ENCODE peak calls at places on chromosome 10, in six cellular contexts. X is body of pancreas, J is glutamatergic neuron, I is HTR-8/SVneo, V is uterus, U is posterior vena cava. H is an unnamed sample.

GRCh38 chr10:91163269-91163708 is 57.2 kb upstream of the PCGF5 start:
- DNase-seq in X (peak; percentile 68), J (peak; percentile 55), I (peak; percentile 33), V (peak; percentile 63), U (peak; percentile 92), H (peak; percentile 53)

GRCh38 chr10:128097783-128098182 is 28.4 kb downstream of the MKI67 start:
- DNase-seq in X (no peak), J (no peak), I (no peak), V (no peak), U (no peak), H (no peak)

GRCh38 chr10:110706690-110707098 is 62.6 kb downstream of the RBM20 start:
- DNase-seq in X (no peak), J (no peak), I (peak; percentile 59), V (no peak), U (no peak), H (no peak)

GRCh38 chr10:52997007-52997406 is 224.4 kb upstream of the MBL2 start:
- DNase-seq in X (no peak), J (no peak), I (no peak), V (no peak), U (no peak), H (no peak)

GRCh38 chr10:126524526-126524925 is 136.2 kb upstream of the ADAM12 start:
- DNase-seq in X (no peak), J (no peak), I (no peak), V (no peak), U (no peak), H (no peak)

GRCh38 chr10:109962247-109962646 is 38.9 kb upstream of the XPNPEP1 start:
- DNase-seq in X (no peak), J (no peak), I (no peak), V (no peak), U (no peak), H (no peak)

GRCh38 chr10:114402871-114403544 is 1.3 kb downstream of the AFAP1L2 start:
- DNase-seq in X (no peak), J (no peak), I (no peak), V (no peak), U (no peak), H (no peak)

GRCh38 chr10:77392851-77393250 is 244.8 kb downstream of the KCNMA1 start:
- DNase-seq in X (no peak), J (no peak), I (peak; percentile 91), V (no peak), U (no peak), H (no peak)

GRCh38 chr10:106973301-106973700 is 191.2 kb downstream of the SORCS1 start:
- DNase-seq in X (no peak), J (no peak), I (no peak), V (no peak), U (no peak), H (no peak)

GRCh38 chr10:75398238-75398629 is 3.3 kb downstream of the ZNF503 start:
- DNase-seq in X (no peak), J (no peak), I (no peak), V (no peak), U (no peak), H (no peak)

GRCh38 chr10:1377756-1378397 is 321.7 kb downstream of the WDR37 start:
- DNase-seq in X (no peak), J (no peak), I (no peak), V (no peak), U (no peak), H (no peak)

GRCh38 chr10:96044686-96045085 is 1.3 kb downstream of the CCNJ start:
- DNase-seq in X (no peak), J (no peak), I (no peak), V (no peak), U (no peak), H (no peak)

GRCh38 chr10:61992059-61992460 is 90.6 kb downstream of the ARID5B start:
- DNase-seq in X (peak; percentile 16), J (no peak), I (no peak), V (no peak), U (no peak), H (no peak)

GRCh38 chr10:132669208-132669861 is 116.6 kb downstream of the NKX6-2 start:
- DNase-seq in X (no peak), J (peak; percentile 53), I (no peak), V (no peak), U (peak; percentile 56), H (no peak)

GRCh38 chr10:132449826-132450211 is 52.8 kb downstream of the PWWP2B start:
- DNase-seq in X (no peak), J (peak; percentile 32), I (no peak), V (no peak), U (no peak), H (no peak)

GRCh38 chr10:29646238-29646902 is 11.6 kb upstream of the SVIL start:
- DNase-seq in X (no peak), J (peak; percentile 33), I (peak; percentile 74), V (peak; percentile 39), U (no peak), H (no peak)

GRCh38 chr10:58064714-58065528 is 202.8 kb downstream of the IPMK start:
- DNase-seq in X (peak; percentile 22), J (no peak), I (peak; percentile 22), V (no peak), U (no peak), H (no peak)

GRCh38 chr10:97628228-97628627 is 5.1 kb downstream of the MORN4 start:
- DNase-seq in X (no peak), J (no peak), I (no peak), V (no peak), U (no peak), H (no peak)